ENCODE peak calls at places on chromosomes 2 and 18, in nine cellular contexts. E is mesenteric fat pad; G is stimulated activated CD4-positive, alpha-beta T cell treated with anti-CD3 and anti-CD28 coated beads, Interleukin-15, amount 100 ng/mL, for 1 hour; F is activated T-cell treated with anti-CD3 and anti-CD28 coated beads for 1 hour; S is cardiac muscle cell; Y is putamen; H is lower lobe of right lung; X is activated naive CD8-positive, alpha-beta T cell treated with anti-CD3 and anti-CD28 coated beads for 36 hours; W is HS-5. D is an unnamed sample.
A peak's percentile ranks its signal among the peaks of the same experiment; 100 is the strongest.

GRCh38 chr2:74893332-74893731 is 59.4 kb downstream of the HK2 start:
- DNase-seq in F (no peak), E (no peak), H (no peak), G (no peak), S (no peak), W (peak; percentile 73), X (no peak), Y (no peak), D (peak; percentile 62)

GRCh38 chr18:78208052-78208451 is 771.6 kb upstream of the SALL3 start:
- DNase-seq in X (no peak), G (no peak), W (no peak), E (no peak), S (no peak), Y (no peak), H (no peak), F (no peak), D (no peak)

GRCh38 chr2:16112251-16112971 is 172.1 kb downstream of the MYCN start:
- DNase-seq in Y (no peak), S (no peak), F (no peak), X (no peak), H (no peak), G (no peak), E (no peak), W (no peak), D (no peak)

GRCh38 chr2:146992057-146992456 is 852.8 kb upstream of the ACVR2A start:
- DNase-seq in G (no peak), X (no peak), W (no peak), Y (no peak), H (no peak), S (no peak), E (no peak), F (no peak), D (no peak)

GRCh38 chr2:240989451-240990265 is 8.8 kb upstream of the SNED1 start:
- DNase-seq in E (no peak), Y (no peak), F (no peak), S (no peak), G (no peak), W (no peak), X (no peak), H (peak; percentile 63), D (no peak)

GRCh38 chr18:79540161-79540913 is 139.3 kb upstream of the CTDP1 start:
- DNase-seq in S (no peak), G (no peak), H (no peak), F (no peak), E (peak; percentile 65), X (no peak), Y (peak; percentile 44), W (no peak), D (no peak)

GRCh38 chr18:57466745-57467144 is 31.6 kb downstream of the ONECUT2 start:
- DNase-seq in W (no peak), H (no peak), G (no peak), F (no peak), Y (no peak), S (no peak), E (no peak), X (no peak), D (no peak)

GRCh38 chr2:6068441-6068935 is 376.3 kb downstream of the SOX11 start:
- DNase-seq in W (no peak), H (no peak), E (no peak), F (no peak), S (no peak), Y (no peak), G (no peak), X (no peak), D (no peak)